ENCODE peak calls at places on chromosomes 11 and 22, in nine cellular contexts. One of them, this sample, is unnamed.

GRCh38 chr11:74949748-74950127 is 672 bp downstream of the SPCS2 start:
- DNase-seq in AG10803: peak
- DNase-seq in stomach: no peak
- DNase-seq in WTC11: no peak
- DNase-seq in NCI-H1105 treated with DMSO at 0.1 percent for 48 hours: no peak
- DNase-seq in NCI-H460: no peak
- DNase-seq in HEK293T: peak
- DNase-seq in GM12891: no peak
- DNase-seq in NCI-H1694 treated with DMSO at 0.1 percent for 48 hours: no peak
- DNase-seq in this sample: peak

GRCh38 chr11:16987205-16987568 is 27.0 kb downstream of the PLEKHA7 start:
- DNase-seq in NCI-H460: no peak
- DNase-seq in GM12891: no peak
- DNase-seq in WTC11: peak
- DNase-seq in AG10803: no peak
- DNase-seq in HEK293T: no peak
- DNase-seq in NCI-H1694 treated with DMSO at 0.1 percent for 48 hours: no peak
- DNase-seq in stomach: peak
- DNase-seq in NCI-H1105 treated with DMSO at 0.1 percent for 48 hours: no peak
- DNase-seq in this sample: no peak

GRCh38 chr11:68044898-68045351 is 6.1 kb downstream of the TCIRG1 start:
- DNase-seq in AG10803: no peak
- DNase-seq in HEK293T: no peak
- DNase-seq in stomach: no peak
- DNase-seq in NCI-H1105 treated with DMSO at 0.1 percent for 48 hours: no peak
- DNase-seq in NCI-H460: no peak
- DNase-seq in GM12891: no peak
- DNase-seq in NCI-H1694 treated with DMSO at 0.1 percent for 48 hours: no peak
- DNase-seq in WTC11: no peak
- DNase-seq in this sample: no peak

GRCh38 chr11:66066751-66067150 is 3.3 kb upstream of the PACS1 start:
- DNase-seq in NCI-H460: no peak
- DNase-seq in NCI-H1694 treated with DMSO at 0.1 percent for 48 hours: no peak
- DNase-seq in HEK293T: no peak
- DNase-seq in NCI-H1105 treated with DMSO at 0.1 percent for 48 hours: no peak
- DNase-seq in WTC11: no peak
- DNase-seq in GM12891: no peak
- DNase-seq in AG10803: no peak
- DNase-seq in stomach: no peak
- DNase-seq in this sample: no peak

GRCh38 chr11:2890466-2891241 is 5.1 kb upstream of the CDKN1C start:
- DNase-seq in AG10803: no peak
- DNase-seq in NCI-H1105 treated with DMSO at 0.1 percent for 48 hours: no peak
- DNase-seq in WTC11: no peak
- DNase-seq in HEK293T: no peak
- DNase-seq in GM12891: no peak
- DNase-seq in NCI-H460: no peak
- DNase-seq in NCI-H1694 treated with DMSO at 0.1 percent for 48 hours: no peak
- DNase-seq in stomach: peak
- DNase-seq in this sample: no peak

GRCh38 chr11:78350646-78351165 is 66.9 kb downstream of the GAB2 start:
- DNase-seq in GM12891: no peak
- DNase-seq in AG10803: peak
- DNase-seq in NCI-H1105 treated with DMSO at 0.1 percent for 48 hours: no peak
- DNase-seq in WTC11: no peak
- DNase-seq in HEK293T: no peak
- DNase-seq in stomach: no peak
- DNase-seq in NCI-H1694 treated with DMSO at 0.1 percent for 48 hours: no peak
- DNase-seq in NCI-H460: no peak
- DNase-seq in this sample: peak

GRCh38 chr11:122069946-122070345 is 46.1 kb downstream of the BLID start:
- DNase-seq in NCI-H1694 treated with DMSO at 0.1 percent for 48 hours: no peak
- DNase-seq in AG10803: peak
- DNase-seq in HEK293T: no peak
- DNase-seq in WTC11: peak
- DNase-seq in NCI-H1105 treated with DMSO at 0.1 percent for 48 hours: peak
- DNase-seq in stomach: peak
- DNase-seq in NCI-H460: no peak
- DNase-seq in GM12891: no peak
- DNase-seq in this sample: peak

GRCh38 chr11:33268945-33269567 is 11.9 kb downstream of the HIPK3 start:
- DNase-seq in NCI-H1694 treated with DMSO at 0.1 percent for 48 hours: no peak
- DNase-seq in stomach: no peak
- DNase-seq in WTC11: no peak
- DNase-seq in GM12891: no peak
- DNase-seq in NCI-H1105 treated with DMSO at 0.1 percent for 48 hours: no peak
- DNase-seq in HEK293T: no peak
- DNase-seq in NCI-H460: no peak
- DNase-seq in AG10803: peak
- DNase-seq in this sample: peak

GRCh38 chr22:24803064-24803542 is 2.9 kb upstream of the SGSM1 start:
- DNase-seq in NCI-H1105 treated with DMSO at 0.1 percent for 48 hours: no peak
- DNase-seq in NCI-H1694 treated with DMSO at 0.1 percent for 48 hours: peak
- DNase-seq in GM12891: peak
- DNase-seq in WTC11: peak
- DNase-seq in NCI-H460: peak
- DNase-seq in AG10803: peak
- DNase-seq in stomach: peak
- DNase-seq in HEK293T: peak
- DNase-seq in this sample: peak

GRCh38 chr11:131511794-131512193 is 141.4 kb downstream of the NTM start:
- DNase-seq in WTC11: peak
- DNase-seq in AG10803: peak
- DNase-seq in stomach: peak
- DNase-seq in HEK293T: peak
- DNase-seq in GM12891: peak
- DNase-seq in NCI-H1105 treated with DMSO at 0.1 percent for 48 hours: peak
- DNase-seq in NCI-H460: peak
- DNase-seq in NCI-H1694 treated with DMSO at 0.1 percent for 48 hours: no peak
- DNase-seq in this sample: no peak

GRCh38 chr11:65646921-65647701 is 9.2 kb downstream of the SIPA1 start:
- DNase-seq in NCI-H460: no peak
- DNase-seq in WTC11: peak
- DNase-seq in GM12891: no peak
- DNase-seq in HEK293T: no peak
- DNase-seq in NCI-H1694 treated with DMSO at 0.1 percent for 48 hours: no peak
- DNase-seq in AG10803: no peak
- DNase-seq in NCI-H1105 treated with DMSO at 0.1 percent for 48 hours: no peak
- DNase-seq in stomach: peak
- DNase-seq in this sample: peak

GRCh38 chr22:20549232-20549841 is 41.9 kb downstream of the MED15 start:
- DNase-seq in WTC11: no peak
- DNase-seq in NCI-H460: no peak
- DNase-seq in GM12891: no peak
- DNase-seq in stomach: no peak
- DNase-seq in NCI-H1105 treated with DMSO at 0.1 percent for 48 hours: no peak
- DNase-seq in NCI-H1694 treated with DMSO at 0.1 percent for 48 hours: peak
- DNase-seq in AG10803: no peak
- DNase-seq in HEK293T: no peak
- DNase-seq in this sample: peak

GRCh38 chr11:126716456-126717083 is 284.0 kb downstream of the KIRREL3 start:
- DNase-seq in NCI-H1694 treated with DMSO at 0.1 percent for 48 hours: no peak
- DNase-seq in stomach: peak
- DNase-seq in WTC11: peak
- DNase-seq in NCI-H460: peak
- DNase-seq in HEK293T: peak
- DNase-seq in GM12891: peak
- DNase-seq in AG10803: peak
- DNase-seq in NCI-H1105 treated with DMSO at 0.1 percent for 48 hours: peak
- DNase-seq in this sample: no peak

GRCh38 chr11:690738-691633 is 4.0 kb downstream of the DEAF1 start:
- DNase-seq in NCI-H460: no peak
- DNase-seq in NCI-H1694 treated with DMSO at 0.1 percent for 48 hours: no peak
- DNase-seq in AG10803: no peak
- DNase-seq in NCI-H1105 treated with DMSO at 0.1 percent for 48 hours: no peak
- DNase-seq in WTC11: no peak
- DNase-seq in HEK293T: no peak
- DNase-seq in stomach: no peak
- DNase-seq in GM12891: no peak
- DNase-seq in this sample: no peak

GRCh38 chr11:2942872-2943710 is 13.9 kb upstream of the PHLDA2 start:
- DNase-seq in GM12891: no peak
- DNase-seq in WTC11: no peak
- DNase-seq in NCI-H460: no peak
- DNase-seq in AG10803: no peak
- DNase-seq in NCI-H1694 treated with DMSO at 0.1 percent for 48 hours: no peak
- DNase-seq in stomach: no peak
- DNase-seq in NCI-H1105 treated with DMSO at 0.1 percent for 48 hours: no peak
- DNase-seq in HEK293T: no peak
- DNase-seq in this sample: no peak

GRCh38 chr11:1824221-1825038 is 10.4 kb upstream of the SYT8 start:
- DNase-seq in HEK293T: no peak
- DNase-seq in NCI-H1694 treated with DMSO at 0.1 percent for 48 hours: no peak
- DNase-seq in NCI-H1105 treated with DMSO at 0.1 percent for 48 hours: no peak
- DNase-seq in GM12891: no peak
- DNase-seq in stomach: no peak
- DNase-seq in NCI-H460: no peak
- DNase-seq in WTC11: no peak
- DNase-seq in AG10803: no peak
- DNase-seq in this sample: no peak

GRCh38 chr11:128550967-128551522 is 36.3 kb downstream of the ETS1 start:
- DNase-seq in NCI-H1694 treated with DMSO at 0.1 percent for 48 hours: no peak
- DNase-seq in WTC11: no peak
- DNase-seq in HEK293T: no peak
- DNase-seq in stomach: no peak
- DNase-seq in GM12891: no peak
- DNase-seq in NCI-H1105 treated with DMSO at 0.1 percent for 48 hours: no peak
- DNase-seq in AG10803: no peak
- DNase-seq in NCI-H460: no peak
- DNase-seq in this sample: no peak

GRCh38 chr11:44633641-44634040 is 68.2 kb downstream of the CD82 start:
- DNase-seq in GM12891: no peak
- DNase-seq in HEK293T: no peak
- DNase-seq in stomach: no peak
- DNase-seq in WTC11: no peak
- DNase-seq in NCI-H1694 treated with DMSO at 0.1 percent for 48 hours: peak
- DNase-seq in NCI-H1105 treated with DMSO at 0.1 percent for 48 hours: peak
- DNase-seq in AG10803: no peak
- DNase-seq in NCI-H460: no peak
- DNase-seq in this sample: no peak

GRCh38 chr11:109641549-109641948 is 219.6 kb downstream of the C11orf87 start:
- DNase-seq in AG10803: peak
- DNase-seq in NCI-H1694 treated with DMSO at 0.1 percent for 48 hours: no peak
- DNase-seq in stomach: no peak
- DNase-seq in NCI-H460: peak
- DNase-seq in NCI-H1105 treated with DMSO at 0.1 percent for 48 hours: no peak
- DNase-seq in GM12891: no peak
- DNase-seq in WTC11: peak
- DNase-seq in HEK293T: peak
- DNase-seq in this sample: peak

GRCh38 chr11:111851636-111852035 is 19.7 kb downstream of the ALG9 start:
- DNase-seq in NCI-H1105 treated with DMSO at 0.1 percent for 48 hours: peak
- DNase-seq in WTC11: no peak
- DNase-seq in NCI-H460: no peak
- DNase-seq in GM12891: no peak
- DNase-seq in HEK293T: no peak
- DNase-seq in NCI-H1694 treated with DMSO at 0.1 percent for 48 hours: no peak
- DNase-seq in stomach: no peak
- DNase-seq in AG10803: peak
- DNase-seq in this sample: peak

GRCh38 chr11:15123849-15124248 is 9.1 kb downstream of the INSC start:
- DNase-seq in HEK293T: no peak
- DNase-seq in AG10803: peak
- DNase-seq in stomach: no peak
- DNase-seq in GM12891: no peak
- DNase-seq in WTC11: no peak
- DNase-seq in NCI-H460: no peak
- DNase-seq in NCI-H1694 treated with DMSO at 0.1 percent for 48 hours: no peak
- DNase-seq in NCI-H1105 treated with DMSO at 0.1 percent for 48 hours: no peak
- DNase-seq in this sample: peak

GRCh38 chr11:94151903-94152677 is 23.4 kb downstream of the PANX1 start:
- DNase-seq in NCI-H460: peak
- DNase-seq in AG10803: peak
- DNase-seq in HEK293T: no peak
- DNase-seq in NCI-H1105 treated with DMSO at 0.1 percent for 48 hours: no peak
- DNase-seq in stomach: peak
- DNase-seq in GM12891: no peak
- DNase-seq in NCI-H1694 treated with DMSO at 0.1 percent for 48 hours: no peak
- DNase-seq in WTC11: no peak
- DNase-seq in this sample: peak

GRCh38 chr22:31616315-31616980 is 45.6 kb downstream of the PISD start:
- DNase-seq in stomach: no peak
- DNase-seq in WTC11: no peak
- DNase-seq in NCI-H1105 treated with DMSO at 0.1 percent for 48 hours: no peak
- DNase-seq in GM12891: peak
- DNase-seq in AG10803: no peak
- DNase-seq in NCI-H460: no peak
- DNase-seq in NCI-H1694 treated with DMSO at 0.1 percent for 48 hours: no peak
- DNase-seq in HEK293T: no peak
- DNase-seq in this sample: no peak

GRCh38 chr11:2726964-2727363 is 27.2 kb upstream of the KCNQ1OT1 start:
- DNase-seq in HEK293T: no peak
- DNase-seq in NCI-H460: no peak
- DNase-seq in NCI-H1105 treated with DMSO at 0.1 percent for 48 hours: no peak
- DNase-seq in stomach: no peak
- DNase-seq in GM12891: no peak
- DNase-seq in WTC11: no peak
- DNase-seq in NCI-H1694 treated with DMSO at 0.1 percent for 48 hours: no peak
- DNase-seq in AG10803: no peak
- DNase-seq in this sample: no peak

GRCh38 chr11:124938206-124938765 is 2.4 kb upstream of the HEPACAM start:
- DNase-seq in GM12891: no peak
- DNase-seq in HEK293T: no peak
- DNase-seq in WTC11: no peak
- DNase-seq in AG10803: peak
- DNase-seq in NCI-H460: no peak
- DNase-seq in NCI-H1694 treated with DMSO at 0.1 percent for 48 hours: no peak
- DNase-seq in NCI-H1105 treated with DMSO at 0.1 percent for 48 hours: no peak
- DNase-seq in stomach: no peak
- DNase-seq in this sample: peak

GRCh38 chr11:10902301-10902700 is 44.4 kb upstream of the ZBED5 start:
- DNase-seq in WTC11: no peak
- DNase-seq in NCI-H1105 treated with DMSO at 0.1 percent for 48 hours: peak
- DNase-seq in stomach: no peak
- DNase-seq in HEK293T: no peak
- DNase-seq in NCI-H1694 treated with DMSO at 0.1 percent for 48 hours: no peak
- DNase-seq in GM12891: no peak
- DNase-seq in AG10803: no peak
- DNase-seq in NCI-H460: no peak
- DNase-seq in this sample: no peak